ENCODE peak calls at places on chromosome 21, in six cellular contexts. E, A, V, T, O and M are unnamed samples.

GRCh38 chr21:14985306-14985705 is 79.5 kb downstream of the NRIP1 start:
- DNase-seq in E (no peak), A (no peak), V (no peak), T (no peak), O (no peak), M (no peak)

GRCh38 chr21:42243026-42243425 is 24.1 kb downstream of the ABCG1 start:
- DNase-seq in E (no peak), A (no peak), V (no peak), T (no peak), O (no peak), M (no peak)

GRCh38 chr21:27168084-27168483 is 201.2 kb upstream of the ADAMTS5 start:
- DNase-seq in E (no peak), A (no peak), V (no peak), T (no peak), O (no peak), M (no peak)

GRCh38 chr21:34822957-34823356 is 154.2 kb downstream of the CLIC6 start:
- DNase-seq in E (no peak), A (no peak), V (no peak), T (peak), O (no peak), M (no peak)

GRCh38 chr21:33302055-33302454 is 22.7 kb upstream of the IFNAR1 start:
- DNase-seq in E (no peak), A (no peak), V (no peak), T (no peak), O (no peak), M (no peak)

GRCh38 chr21:24514081-24514733 is 1093.1 kb downstream of the MRPL39 start:
- DNase-seq in E (no peak), A (no peak), V (no peak), T (no peak), O (no peak), M (no peak)

GRCh38 chr21:42153046-42153685 is 65.8 kb upstream of the ABCG1 start:
- DNase-seq in E (peak), A (no peak), V (no peak), T (no peak), O (no peak), M (no peak)

GRCh38 chr21:43303240-43304178 is 123.4 kb downstream of the SIK1 start:
- DNase-seq in E (no peak), A (no peak), V (no peak), T (no peak), O (no peak), M (no peak)

GRCh38 chr21:42640486-42640885 is 12.9 kb upstream of the PDE9A start:
- DNase-seq in E (no peak), A (no peak), V (no peak), T (peak), O (no peak), M (no peak)

GRCh38 chr21:15199414-15199813 is 134.6 kb upstream of the NRIP1 start:
- DNase-seq in E (no peak), A (no peak), V (no peak), T (no peak), O (no peak), M (no peak)

GRCh38 chr21:33028759-33029511 is 3.2 kb downstream of the OLIG2 start:
- DNase-seq in E (no peak), A (no peak), V (no peak), T (no peak), O (no peak), M (no peak)

GRCh38 chr21:30434033-30434631 is 4.1 kb downstream of the KRTAP13-4 start:
- DNase-seq in E (no peak), A (no peak), V (no peak), T (peak), O (peak), M (no peak)

GRCh38 chr21:33736569-33736968 is 94.3 kb downstream of the ITSN1 start:
- DNase-seq in E (no peak), A (no peak), V (no peak), T (no peak), O (no peak), M (no peak)

GRCh38 chr21:25708467-25709065 is 26.1 kb downstream of the ATP5PF start:
- DNase-seq in E (no peak), A (peak), V (no peak), T (peak), O (peak), M (peak)

GRCh38 chr21:19368944-19369343 is 965.4 kb upstream of the TMPRSS15 start:
- DNase-seq in E (no peak), A (no peak), V (no peak), T (no peak), O (no peak), M (no peak)

GRCh38 chr21:20971296-20971921 is 26.8 kb upstream of the NCAM2 start:
- DNase-seq in E (no peak), A (no peak), V (peak), T (peak), O (peak), M (no peak)
- TF ChIP-seq CTCF in E (no peak), A (no peak), V (peak), T (peak), O (peak), M (no peak)

GRCh38 chr21:45312296-45312695 is 24.6 kb upstream of the POFUT2 start:
- DNase-seq in E (no peak), A (no peak), V (no peak), T (no peak), O (no peak), M (no peak)

GRCh38 chr21:45309069-45309521 is 21.4 kb upstream of the POFUT2 start:
- DNase-seq in E (no peak), A (peak), V (no peak), T (peak), O (peak), M (no peak)

GRCh38 chr21:45308211-45309068 is 20.7 kb upstream of the POFUT2 start:
- DNase-seq in E (no peak), A (no peak), V (no peak), T (no peak), O (no peak), M (no peak)

GRCh38 chr21:45310446-45310845 is 22.8 kb upstream of the POFUT2 start:
- DNase-seq in E (no peak), A (no peak), V (no peak), T (no peak), O (no peak), M (no peak)

DNA sequence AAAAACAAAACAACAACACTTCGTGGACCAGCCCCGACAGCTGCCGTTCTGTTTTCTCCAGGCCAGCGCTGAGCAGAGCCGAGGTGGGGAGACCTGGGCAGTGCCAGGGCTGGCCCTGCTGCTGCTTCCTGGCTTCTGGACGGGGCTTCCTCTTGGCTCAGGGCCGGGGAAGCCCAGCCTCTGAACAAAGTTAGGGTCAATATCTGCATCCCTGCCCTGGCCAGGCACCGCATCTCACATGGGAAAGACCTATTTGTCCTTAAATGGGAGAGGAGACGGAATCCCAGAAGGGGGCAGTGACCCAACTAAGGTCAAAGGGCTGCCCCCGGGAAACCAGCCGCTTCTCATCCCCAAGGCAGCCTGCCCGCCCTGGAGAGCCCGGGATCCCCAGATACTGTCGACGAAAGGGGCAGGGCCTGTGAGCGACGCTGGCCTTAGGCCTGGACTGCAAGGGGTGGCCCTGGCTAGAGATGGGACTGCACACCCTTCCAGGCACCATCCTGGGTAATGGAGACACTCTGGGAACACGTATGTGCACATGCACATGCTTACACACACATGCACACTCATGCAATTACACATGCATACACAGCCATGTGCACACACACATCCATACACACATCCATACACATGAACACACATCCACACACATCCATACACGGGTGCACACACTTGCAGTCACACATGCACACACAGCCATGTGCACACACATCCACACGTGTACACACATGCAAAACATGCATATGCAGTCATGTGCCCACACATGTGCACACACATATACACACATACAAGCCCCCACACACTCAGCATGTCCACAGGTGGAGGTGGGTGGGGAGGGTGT is 22.1 kb upstream of the POFUT2 start:
- DNase-seq in E (no peak), A (no peak), V (no peak), T (no peak), O (no peak), M (no peak)
- TF ChIP-seq CTCF in E (no peak), A (no peak), V (no peak), T (no peak), O (no peak), M (no peak)

DNA sequence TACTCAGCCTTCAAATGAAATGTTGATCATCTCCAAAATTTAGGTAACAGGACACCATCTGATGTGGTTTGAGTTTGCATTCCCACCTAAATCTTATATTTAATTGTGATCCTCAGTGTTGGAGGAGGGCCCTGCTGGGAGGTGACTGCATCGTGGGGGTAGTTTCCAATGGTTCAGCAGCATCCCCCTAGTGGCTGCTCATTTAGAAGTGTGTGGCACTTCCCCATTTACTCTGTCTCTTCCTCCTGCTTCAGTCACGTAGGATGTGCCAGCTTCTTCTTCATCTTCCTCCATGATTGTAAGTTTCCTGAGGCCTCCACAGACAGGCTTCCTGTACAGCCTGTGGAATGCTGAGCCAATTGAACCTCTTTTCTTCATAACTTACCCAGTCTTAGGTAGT is 731.2 kb downstream of the USP25 start:
- DNase-seq in E (no peak), A (no peak), V (no peak), T (no peak), O (no peak), M (no peak)
- TF ChIP-seq CTCF in E (no peak), A (no peak), V (no peak), T (no peak), O (no peak), M (no peak)

DNA sequence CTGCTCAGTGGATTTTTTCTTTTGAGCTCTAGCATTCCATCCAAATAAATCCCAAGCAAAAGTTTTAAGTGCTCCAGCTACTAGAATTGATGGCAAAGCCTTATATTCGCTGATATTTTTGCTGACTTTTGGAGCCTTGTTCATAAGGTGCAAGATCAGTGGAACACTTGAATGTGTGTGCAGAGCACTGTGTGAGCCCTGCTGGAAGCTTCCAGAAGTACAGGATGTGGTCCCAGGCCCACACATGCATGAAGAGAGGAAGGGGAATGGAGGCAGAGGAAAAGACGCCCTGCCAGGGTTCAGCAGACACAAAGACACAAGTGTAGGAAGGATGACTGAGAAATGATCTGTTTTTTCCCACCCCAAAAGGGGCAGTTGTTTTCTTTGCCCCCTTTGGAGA is 169.4 kb downstream of the KCNJ6 start:
- DNase-seq in E (no peak), A (no peak), V (no peak), T (no peak), O (no peak), M (no peak)
- TF ChIP-seq CTCF in E (no peak), A (no peak), V (no peak), T (no peak), O (no peak), M (no peak)

GRCh38 chr21:46316708-46317324 is 6.9 kb downstream of the C21orf58 start:
- DNase-seq in E (no peak), A (no peak), V (no peak), T (no peak), O (no peak), M (no peak)
- TF ChIP-seq CTCF in E (no peak), A (no peak), V (no peak), T (no peak), O (no peak), M (no peak)

GRCh38 chr21:39867198-39867650 is at the start of gene PCP4:
- DNase-seq in E (no peak), A (peak), V (peak), T (peak), O (peak), M (peak)
- TF ChIP-seq CTCF in E (peak), A (peak), V (peak), T (peak), O (peak), M (peak)